ENCODE peak calls at places on chromosome 18, in ten cellular contexts. E is GM23248, T is K562, F is IMR-90, R is neural progenitor cell, I is hepatocyte, P is HepG2, Z is SK-N-SH, O is mammary epithelial cell, K is keratinocyte. G is an unnamed sample. For H4K20me1, the result is how much of the 10 kb centered on the place peaks cover.

GRCh38 chr18:22848618-22849017 is 84.5 kb upstream of the RBBP8 start:
- DNase-seq in E (peak), T (no peak), F (peak), R (no peak), I (peak), P (no peak), Z (no peak), O (peak), K (no peak), G (peak)

GRCh38 chr18:57898506-57899124 is 95.5 kb upstream of the ATP8B1 start:
- DNase-seq in E (peak), T (no peak), F (peak), R (no peak), I (no peak), P (no peak), Z (no peak), O (peak), K (peak), G (peak)

GRCh38 chr18:23857756-23858155 is 156.8 kb upstream of the TTC39C start:
- DNase-seq in E (no peak), T (no peak), F (peak), R (no peak), I (peak), P (peak), Z (no peak), O (peak), K (no peak), G (peak)

GRCh38 chr18:10139783-10140410 is 226.1 kb downstream of the VAPA start:
- DNase-seq in E (peak), T (no peak), F (peak), R (no peak), I (peak), P (no peak), Z (no peak), O (no peak), K (no peak), G (peak)

GRCh38 chr18:76274470-76275289 is 220.4 kb downstream of the ZNF516 start:
- DNase-seq in E (no peak), T (no peak), F (no peak), R (peak), I (peak), P (peak), Z (peak), O (no peak), K (no peak), G (peak)

GRCh38 chr18:57741273-57741672 is 61.8 kb downstream of the ATP8B1 start:
- DNase-seq in E (peak), T (no peak), F (peak), R (no peak), I (no peak), P (no peak), Z (no peak), O (no peak), K (no peak), G (no peak)

GRCh38 chr18:69948919-69949537 is 1.4 kb upstream of the CD226 start:
- DNase-seq in E (no peak), T (no peak), F (peak), R (no peak), I (no peak), P (no peak), Z (no peak), O (no peak), K (no peak), G (no peak)

GRCh38 chr18:74724186-74724585 is 126.5 kb downstream of the ZNF407 start:
- DNase-seq in E (peak), T (no peak), F (peak), R (no peak), I (no peak), P (no peak), Z (no peak), O (no peak), K (no peak), G (no peak)

GRCh38 chr18:36187138-36187825 is at the start of gene MOCOS:
- DNase-seq in E (peak), T (peak), F (peak), R (peak), I (peak), P (peak), Z (peak), O (peak), K (no peak), G (peak)

GRCh38 chr18:57561728-57562423 is 24.6 kb downstream of the FECH start:
- DNase-seq in E (peak), T (peak), F (peak), R (peak), I (peak), P (peak), Z (peak), O (peak), K (no peak), G (peak)

GRCh38 chr18:59377938-59378337 is 18.9 kb upstream of the LMAN1 start:
- DNase-seq in E (no peak), T (no peak), F (no peak), R (no peak), I (no peak), P (no peak), Z (no peak), O (no peak), K (no peak), G (no peak)

GRCh38 chr18:46338213-46338612 is 234.0 kb downstream of the HAUS1 start:
- DNase-seq in E (no peak), T (no peak), F (no peak), R (peak), I (no peak), P (no peak), Z (peak), O (no peak), K (no peak), G (no peak)

GRCh38 chr18:57954928-57955327 is 89.1 kb upstream of the NEDD4L start:
- DNase-seq in E (no peak), T (no peak), F (no peak), R (no peak), I (peak), P (no peak), Z (no peak), O (no peak), K (no peak), G (no peak)

GRCh38 chr18:56286775-56287174 is 351.6 kb downstream of the TXNL1 start:
- DNase-seq in E (peak), T (no peak), F (peak), R (no peak), I (no peak), P (no peak), Z (no peak), O (peak), K (no peak), G (peak)

GRCh38 chr18:48222118-48222517 is 187.1 kb downstream of the ZBTB7C start:
- DNase-seq in E (peak), T (no peak), F (no peak), R (no peak), I (peak), P (peak), Z (peak), O (peak), K (peak), G (peak)

GRCh38 chr18:8515142-8515865 is 93.9 kb upstream of the RAB12 start:
- DNase-seq in E (no peak), T (no peak), F (no peak), R (no peak), I (no peak), P (no peak), Z (no peak), O (no peak), K (no peak), G (no peak)

GRCh38 chr18:44093253-44093652 is 587.4 kb upstream of the SETBP1 start:
- DNase-seq in E (no peak), T (no peak), F (no peak), R (no peak), I (no peak), P (no peak), Z (no peak), O (no peak), K (no peak), G (no peak)

GRCh38 chr18:69980509-69980908 is 32.8 kb upstream of the CD226 start:
- DNase-seq in E (no peak), T (no peak), F (no peak), R (no peak), I (no peak), P (no peak), Z (no peak), O (no peak), K (no peak), G (no peak)

GRCh38 chr18:12946549-12947354 is 1.1 kb upstream of the SEH1L start:
- DNase-seq in E (peak), T (peak), F (peak), R (peak), I (peak), P (peak), Z (peak), O (peak), K (peak), G (peak)

GRCh38 chr18:48229445-48230052 is 179.6 kb downstream of the ZBTB7C start:
- DNase-seq in E (no peak), T (no peak), F (no peak), R (peak), I (no peak), P (no peak), Z (peak), O (no peak), K (no peak), G (no peak)

GRCh38 chr18:70453058-70453775 is 164.4 kb downstream of the SOCS6 start:
- DNase-seq in E (peak), T (no peak), F (peak), R (no peak), I (no peak), P (no peak), Z (no peak), O (no peak), K (no peak), G (no peak)

GRCh38 chr18:64037812-64038414 is 68.0 kb downstream of the SERPINB8 start:
- DNase-seq in E (peak), T (peak), F (peak), R (peak), I (peak), P (peak), Z (peak), O (peak), K (no peak), G (peak)

GRCh38 chr18:4412286-4412685 is 42.8 kb downstream of the DLGAP1 start:
- DNase-seq in E (no peak), T (no peak), F (no peak), R (no peak), I (no peak), P (no peak), Z (no peak), O (no peak), K (no peak), G (no peak)

GRCh38 chr18:526681-527080 is 26.2 kb upstream of the COLEC12 start:
- DNase-seq in E (no peak), T (no peak), F (no peak), R (no peak), I (no peak), P (no peak), Z (no peak), O (no peak), K (no peak), G (no peak)

GRCh38 chr18:44758821-44759624 is 78.3 kb downstream of the SETBP1 start:
- DNase-seq in E (no peak), T (no peak), F (no peak), R (no peak), I (no peak), P (no peak), Z (no peak), O (no peak), K (no peak), G (no peak)

GRCh38 chr18:58605027-58606020 is 23.6 kb downstream of the ALPK2 start:
- DNase-seq in E (peak), T (no peak), F (peak), R (no peak), I (no peak), P (peak), Z (no peak), O (peak), K (peak), G (peak)

GRCh38 chr18:46632401-46633089 is 24.5 kb downstream of the LOXHD1 start:
- DNase-seq in E (peak), T (no peak), F (peak), R (no peak), I (no peak), P (no peak), Z (no peak), O (peak), K (peak), G (peak)

GRCh38 chr18:36668349-36668748 is 160.5 kb downstream of the TPGS2 start:
- DNase-seq in E (no peak), T (no peak), F (no peak), R (no peak), I (no peak), P (no peak), Z (no peak), O (no peak), K (no peak), G (no peak)

GRCh38 chr18:58649966-58650816 is 21.1 kb upstream of the MALT1 start:
- DNase-seq in E (no peak), T (no peak), F (peak), R (no peak), I (no peak), P (no peak), Z (no peak), O (peak), K (no peak), G (no peak)

GRCh38 chr18:65990944-65991708 is 240.3 kb downstream of the CDH7 start:
- DNase-seq in E (no peak), T (no peak), F (no peak), R (no peak), I (no peak), P (no peak), Z (no peak), O (no peak), K (no peak), G (peak)

GRCh38 chr18:41244751-41245150 is 710.3 kb upstream of the PIK3C3 start:
- DNase-seq in E (no peak), T (no peak), F (no peak), R (no peak), I (no peak), P (no peak), Z (peak), O (no peak), K (no peak), G (no peak)

GRCh38 chr18:62387257-62387656 is 62.1 kb downstream of the TNFRSF11A start:
- DNase-seq in E (no peak), T (no peak), F (no peak), R (no peak), I (no peak), P (no peak), Z (no peak), O (no peak), K (no peak), G (peak)

GRCh38 chr18:32093106-32093511 is 1.4 kb downstream of the RNF138 start:
- DNase-seq in E (peak), T (no peak), F (peak), R (peak), I (peak), P (peak), Z (no peak), O (peak), K (no peak), G (peak)

GRCh38 chr18:48915621-48916425 is 34.9 kb downstream of the SMAD7 start:
- DNase-seq in E (peak), T (no peak), F (peak), R (no peak), I (peak), P (no peak), Z (no peak), O (no peak), K (no peak), G (no peak)

GRCh38 chr18:58784601-58785137 is 80.0 kb upstream of the ZNF532 start:
- DNase-seq in E (no peak), T (no peak), F (no peak), R (peak), I (peak), P (no peak), Z (no peak), O (no peak), K (no peak), G (peak)

GRCh38 chr18:56748698-56749268 is 97.6 kb downstream of the WDR7 start:
- DNase-seq in E (peak), T (peak), F (peak), R (peak), I (peak), P (peak), Z (peak), O (peak), K (no peak), G (peak)

DNA sequence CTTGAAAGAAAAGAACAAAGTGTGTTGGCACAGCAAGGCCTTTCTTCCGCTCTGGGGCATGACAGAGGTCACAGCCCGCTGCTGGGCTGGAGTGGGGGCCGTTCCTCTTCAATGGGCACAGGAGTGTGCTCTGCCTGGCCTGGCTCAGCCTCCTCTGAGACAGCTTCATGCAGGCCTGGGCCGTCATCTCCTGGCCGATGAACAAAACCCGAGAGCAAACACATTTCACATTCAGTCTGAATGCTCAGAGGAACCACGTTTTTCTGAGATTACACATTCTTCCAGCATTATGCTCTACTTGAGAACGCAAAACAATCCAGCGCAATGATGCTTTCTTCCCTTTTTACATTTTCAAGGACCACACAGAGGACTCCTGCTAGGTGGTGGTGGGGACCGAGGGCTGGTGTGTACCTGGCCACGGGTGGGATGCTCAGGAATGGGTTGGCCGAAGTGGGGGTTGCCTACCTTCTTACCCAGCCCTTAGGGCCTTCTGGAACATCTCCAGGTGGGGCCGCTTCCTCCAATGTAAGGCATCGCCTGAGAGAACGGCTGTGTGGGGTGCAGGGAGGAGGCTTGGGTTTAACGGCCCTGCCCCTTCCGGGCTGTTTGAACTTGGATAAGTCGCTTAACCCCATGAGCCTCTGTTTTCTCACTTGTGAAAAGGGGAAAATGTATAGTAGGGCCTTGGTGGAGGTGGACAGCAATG is 34.8 kb downstream of the EMILIN2 start:
- DNase-seq in E (peak), T (no peak), F (peak), R (no peak), I (no peak), P (no peak), Z (no peak), O (no peak), K (no peak), G (no peak)
- H4K20me1 ChIP-seq in E (under half), T (under half), F (under half), R (under half), I (under half), P (under half), Z (under half), O (under half), K (under half), G (under half)

GRCh38 chr18:77479047-77479446 is 229.4 kb downstream of the GALR1 start:
- DNase-seq in E (no peak), T (no peak), F (no peak), R (no peak), I (no peak), P (no peak), Z (no peak), O (no peak), K (no peak), G (no peak)
- H3K4me2 ChIP-seq in E (no peak), T (no peak), F (no peak), R (no peak), I (no peak), P (no peak), Z (no peak), O (no peak), K (no peak), G (no peak)

GRCh38 chr18:79687806-79688205 is 8.2 kb downstream of the CTDP1 start:
- DNase-seq in E (peak), T (no peak), F (peak), R (no peak), I (no peak), P (no peak), Z (peak), O (peak), K (no peak), G (peak)
- H4K20me1 ChIP-seq in E (under half), T (under half), F (half or more), R (under half), I (under half), P (under half), Z (half or more), O (under half), K (under half), G (under half)

GRCh38 chr18:61285777-61286176 is 47.5 kb upstream of the CDH20 start:
- DNase-seq in E (no peak), T (no peak), F (no peak), R (no peak), I (no peak), P (no peak), Z (no peak), O (no peak), K (no peak), G (no peak)
- H3K4me2 ChIP-seq in E (no peak), T (no peak), F (no peak), R (no peak), I (no peak), P (no peak), Z (no peak), O (no peak), K (no peak), G (no peak)

GRCh38 chr18:79944126-79944731 is 7.2 kb downstream of the SLC66A2 start:
- DNase-seq in E (no peak), T (no peak), F (no peak), R (no peak), I (no peak), P (no peak), Z (no peak), O (no peak), K (no peak), G (no peak)
- H4K20me1 ChIP-seq in E (under half), T (under half), F (half or more), R (under half), I (under half), P (under half), Z (under half), O (under half), K (under half), G (under half)

GRCh38 chr18:54423831-54424230 is 66.1 kb downstream of the C18orf54 start:
- DNase-seq in E (no peak), T (no peak), F (no peak), R (no peak), I (no peak), P (no peak), Z (no peak), O (no peak), K (no peak), G (no peak)

DNA sequence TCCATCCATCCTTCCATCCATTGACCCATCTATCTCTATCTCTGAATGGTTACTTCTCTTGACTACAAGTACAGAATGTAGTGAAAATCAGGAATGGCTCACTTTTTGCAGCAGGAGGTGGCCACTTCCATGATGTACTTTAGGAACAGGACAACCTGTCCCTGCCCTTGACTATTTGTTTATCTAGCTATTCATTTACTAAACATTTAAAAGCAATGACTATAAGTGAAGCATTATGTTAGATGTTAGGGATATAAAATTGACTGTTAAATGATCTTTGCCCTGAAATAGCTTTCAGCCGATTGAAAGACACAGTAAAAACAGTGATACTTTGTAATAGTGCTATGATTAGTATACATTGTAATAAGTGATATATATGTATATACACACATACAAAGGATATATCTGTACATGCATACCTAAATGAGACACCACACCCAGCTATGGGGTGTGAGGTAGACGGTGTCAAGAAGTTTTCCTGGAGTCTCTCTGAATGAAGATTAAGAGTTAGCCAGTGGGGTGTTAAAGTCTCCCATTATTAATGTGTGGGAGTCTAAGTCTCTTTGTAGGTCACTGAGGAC is 68.5 kb downstream of the C18orf54 start:
- DNase-seq in E (no peak), T (no peak), F (no peak), R (no peak), I (no peak), P (no peak), Z (no peak), O (no peak), K (no peak), G (no peak)
- H3K4me2 ChIP-seq in E (no peak), T (no peak), F (no peak), R (no peak), I (no peak), P (no peak), Z (no peak), O (no peak), K (no peak), G (no peak)

DNA sequence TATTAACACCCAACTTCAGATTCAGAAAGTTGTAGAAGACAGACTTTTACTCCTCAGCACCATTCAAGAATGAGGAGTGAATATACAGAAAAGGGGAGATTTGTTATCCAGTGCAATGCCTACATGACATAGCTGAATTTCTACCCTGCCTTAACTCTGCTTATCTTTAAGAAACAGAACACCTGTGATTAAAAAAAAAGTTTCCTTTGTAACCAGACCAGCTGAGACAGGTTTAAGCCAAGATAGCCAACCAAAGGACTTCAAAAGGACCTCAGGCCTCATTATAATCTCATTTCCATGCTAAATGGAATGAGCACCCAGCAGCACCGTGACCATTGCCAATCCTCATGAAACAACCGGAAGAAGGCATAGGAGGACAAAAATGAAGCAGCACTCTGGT is 122.9 kb downstream of the CCDC178 start:
- DNase-seq in E (no peak), T (no peak), F (no peak), R (no peak), I (no peak), P (no peak), Z (no peak), O (no peak), K (no peak), G (no peak)
- H4K20me1 ChIP-seq in E (under half), T (under half), F (under half), R (under half), I (under half), P (under half), Z (under half), O (under half), K (under half), G (under half)

G was measured in PC-3.